ENCODE peak calls at places on chromosomes 3 and 15, in nine cellular contexts. One of them, this sample, is unnamed. For H3K4me1, the result is how much of the 10 kb centered on the place peaks cover.

GRCh38 chr3:171446801-171447578 is 13.2 kb downstream of the TNIK start:
- DNase-seq in fibroblast of lung: peak
- DNase-seq in SK-N-SH: no peak
- DNase-seq in GM23248: peak
- DNase-seq in upper lobe of right lung: no peak
- DNase-seq in neural progenitor cell: no peak
- DNase-seq in NT2/D1: no peak
- DNase-seq in psoas muscle: no peak
- DNase-seq in lung: no peak
- DNase-seq in this sample: no peak

GRCh38 chr3:28576590-28577220 is 228.1 kb upstream of the AZI2 start:
- DNase-seq in fibroblast of lung: no peak
- DNase-seq in SK-N-SH: peak
- DNase-seq in GM23248: peak
- DNase-seq in upper lobe of right lung: no peak
- DNase-seq in neural progenitor cell: peak
- DNase-seq in NT2/D1: no peak
- DNase-seq in psoas muscle: no peak
- DNase-seq in lung: no peak
- DNase-seq in this sample: peak

GRCh38 chr15:65026756-65027155 is 2.7 kb downstream of the MTFMT start:
- DNase-seq in fibroblast of lung: no peak
- DNase-seq in SK-N-SH: no peak
- DNase-seq in GM23248: no peak
- DNase-seq in upper lobe of right lung: no peak
- DNase-seq in neural progenitor cell: no peak
- DNase-seq in NT2/D1: no peak
- DNase-seq in psoas muscle: no peak
- DNase-seq in lung: no peak
- DNase-seq in this sample: no peak

GRCh38 chr3:131216801-131217200 is 164.8 kb upstream of the NUDT16 start:
- DNase-seq in fibroblast of lung: peak
- DNase-seq in SK-N-SH: no peak
- DNase-seq in GM23248: peak
- DNase-seq in upper lobe of right lung: no peak
- DNase-seq in neural progenitor cell: peak
- DNase-seq in NT2/D1: peak
- DNase-seq in psoas muscle: peak
- DNase-seq in lung: no peak
- DNase-seq in this sample: peak

GRCh38 chr3:142285057-142285666 is 59.8 kb upstream of the GK5 start:
- DNase-seq in fibroblast of lung: no peak
- DNase-seq in SK-N-SH: no peak
- DNase-seq in GM23248: no peak
- DNase-seq in upper lobe of right lung: no peak
- DNase-seq in neural progenitor cell: no peak
- DNase-seq in NT2/D1: peak
- DNase-seq in psoas muscle: no peak
- DNase-seq in lung: no peak
- DNase-seq in this sample: no peak

GRCh38 chr3:114706591-114707224 is 412.9 kb downstream of the TIGIT start:
- DNase-seq in fibroblast of lung: peak
- DNase-seq in SK-N-SH: no peak
- DNase-seq in GM23248: peak
- DNase-seq in upper lobe of right lung: no peak
- DNase-seq in neural progenitor cell: no peak
- DNase-seq in NT2/D1: no peak
- DNase-seq in psoas muscle: no peak
- DNase-seq in lung: no peak
- DNase-seq in this sample: peak

GRCh38 chr15:48782911-48783310 is 28.0 kb downstream of the CEP152 start:
- DNase-seq in fibroblast of lung: no peak
- DNase-seq in SK-N-SH: no peak
- DNase-seq in GM23248: no peak
- DNase-seq in upper lobe of right lung: no peak
- DNase-seq in neural progenitor cell: no peak
- DNase-seq in NT2/D1: no peak
- DNase-seq in psoas muscle: no peak
- DNase-seq in lung: no peak
- DNase-seq in this sample: no peak

GRCh38 chr3:115498898-115499297 is 124.4 kb upstream of the GAP43 start:
- DNase-seq in fibroblast of lung: no peak
- DNase-seq in SK-N-SH: no peak
- DNase-seq in GM23248: no peak
- DNase-seq in upper lobe of right lung: no peak
- DNase-seq in neural progenitor cell: no peak
- DNase-seq in NT2/D1: no peak
- DNase-seq in psoas muscle: no peak
- DNase-seq in lung: no peak
- DNase-seq in this sample: no peak

GRCh38 chr15:74798388-74799254 is 14.0 kb upstream of the LMAN1L start:
- DNase-seq in fibroblast of lung: no peak
- DNase-seq in SK-N-SH: no peak
- DNase-seq in GM23248: no peak
- DNase-seq in upper lobe of right lung: no peak
- DNase-seq in neural progenitor cell: no peak
- DNase-seq in NT2/D1: no peak
- DNase-seq in psoas muscle: peak
- DNase-seq in lung: no peak
- DNase-seq in this sample: no peak

GRCh38 chr3:133457465-133458067 is 57.7 kb downstream of the BFSP2 start:
- DNase-seq in fibroblast of lung: no peak
- DNase-seq in SK-N-SH: no peak
- DNase-seq in GM23248: no peak
- DNase-seq in upper lobe of right lung: no peak
- DNase-seq in neural progenitor cell: no peak
- DNase-seq in NT2/D1: no peak
- DNase-seq in psoas muscle: no peak
- DNase-seq in lung: no peak
- DNase-seq in this sample: no peak

GRCh38 chr3:178982138-178982537 is 89.5 kb downstream of the ZMAT3 start:
- DNase-seq in fibroblast of lung: peak
- DNase-seq in SK-N-SH: no peak
- DNase-seq in GM23248: peak
- DNase-seq in upper lobe of right lung: no peak
- DNase-seq in neural progenitor cell: no peak
- DNase-seq in NT2/D1: no peak
- DNase-seq in psoas muscle: no peak
- DNase-seq in lung: no peak
- DNase-seq in this sample: no peak

GRCh38 chr3:157865449-157865862 is 240.8 kb downstream of the SHOX2 start:
- DNase-seq in fibroblast of lung: no peak
- DNase-seq in SK-N-SH: no peak
- DNase-seq in GM23248: no peak
- DNase-seq in upper lobe of right lung: peak
- DNase-seq in neural progenitor cell: peak
- DNase-seq in NT2/D1: peak
- DNase-seq in psoas muscle: no peak
- DNase-seq in lung: no peak
- DNase-seq in this sample: peak

GRCh38 chr3:170050753-170051152 is 13.0 kb downstream of the GPR160 start:
- DNase-seq in fibroblast of lung: no peak
- DNase-seq in SK-N-SH: no peak
- DNase-seq in GM23248: no peak
- DNase-seq in upper lobe of right lung: no peak
- DNase-seq in neural progenitor cell: no peak
- DNase-seq in NT2/D1: no peak
- DNase-seq in psoas muscle: no peak
- DNase-seq in lung: peak
- DNase-seq in this sample: no peak

GRCh38 chr3:170052398-170052797 is 14.6 kb downstream of the GPR160 start:
- DNase-seq in fibroblast of lung: no peak
- DNase-seq in SK-N-SH: no peak
- DNase-seq in GM23248: no peak
- DNase-seq in upper lobe of right lung: no peak
- DNase-seq in neural progenitor cell: no peak
- DNase-seq in NT2/D1: no peak
- DNase-seq in psoas muscle: no peak
- DNase-seq in lung: no peak
- DNase-seq in this sample: no peak

GRCh38 chr3:170046269-170047132 is 8.7 kb downstream of the GPR160 start:
- DNase-seq in fibroblast of lung: no peak
- DNase-seq in SK-N-SH: no peak
- DNase-seq in GM23248: no peak
- DNase-seq in upper lobe of right lung: no peak
- DNase-seq in neural progenitor cell: no peak
- DNase-seq in NT2/D1: no peak
- DNase-seq in psoas muscle: no peak
- DNase-seq in lung: no peak
- DNase-seq in this sample: no peak

GRCh38 chr3:170047133-170047404 is 9.3 kb downstream of the GPR160 start:
- DNase-seq in fibroblast of lung: no peak
- DNase-seq in SK-N-SH: no peak
- DNase-seq in GM23248: no peak
- DNase-seq in upper lobe of right lung: no peak
- DNase-seq in neural progenitor cell: no peak
- DNase-seq in NT2/D1: no peak
- DNase-seq in psoas muscle: no peak
- DNase-seq in lung: no peak
- DNase-seq in this sample: no peak

GRCh38 chr3:170049146-170050000 is 11.6 kb downstream of the GPR160 start:
- DNase-seq in fibroblast of lung: peak
- DNase-seq in SK-N-SH: no peak
- DNase-seq in GM23248: peak
- DNase-seq in upper lobe of right lung: no peak
- DNase-seq in neural progenitor cell: no peak
- DNase-seq in NT2/D1: no peak
- DNase-seq in psoas muscle: peak
- DNase-seq in lung: peak
- DNase-seq in this sample: peak
- H3K4me1 ChIP-seq in fibroblast of lung: under half
- H3K4me1 ChIP-seq in SK-N-SH: under half
- H3K4me1 ChIP-seq in GM23248: under half
- H3K4me1 ChIP-seq in upper lobe of right lung: under half
- H3K4me1 ChIP-seq in neural progenitor cell: under half
- H3K4me1 ChIP-seq in NT2/D1: under half
- H3K4me1 ChIP-seq in psoas muscle: under half
- H3K4me1 ChIP-seq in lung: under half
- H3K4me1 ChIP-seq in this sample: under half

GRCh38 chr15:51889486-51889885 is 60.0 kb downstream of the TMOD3 start:
- DNase-seq in fibroblast of lung: no peak
- DNase-seq in SK-N-SH: no peak
- DNase-seq in GM23248: no peak
- DNase-seq in upper lobe of right lung: no peak
- DNase-seq in neural progenitor cell: no peak
- DNase-seq in NT2/D1: no peak
- DNase-seq in psoas muscle: no peak
- DNase-seq in lung: no peak
- DNase-seq in this sample: no peak
- H3K4me1 ChIP-seq in fibroblast of lung: under half
- H3K4me1 ChIP-seq in SK-N-SH: under half
- H3K4me1 ChIP-seq in GM23248: under half
- H3K4me1 ChIP-seq in upper lobe of right lung: under half
- H3K4me1 ChIP-seq in neural progenitor cell: under half
- H3K4me1 ChIP-seq in NT2/D1: under half
- H3K4me1 ChIP-seq in psoas muscle: under half
- H3K4me1 ChIP-seq in lung: under half
- H3K4me1 ChIP-seq in this sample: under half

GRCh38 chr15:45641374-45641778 is 6.5 kb downstream of the SQOR start:
- DNase-seq in fibroblast of lung: peak
- DNase-seq in SK-N-SH: no peak
- DNase-seq in GM23248: peak
- DNase-seq in upper lobe of right lung: no peak
- DNase-seq in neural progenitor cell: no peak
- DNase-seq in NT2/D1: no peak
- DNase-seq in psoas muscle: no peak
- DNase-seq in lung: peak
- DNase-seq in this sample: no peak
- H3K4me1 ChIP-seq in fibroblast of lung: under half
- H3K4me1 ChIP-seq in SK-N-SH: under half
- H3K4me1 ChIP-seq in GM23248: half or more
- H3K4me1 ChIP-seq in upper lobe of right lung: half or more
- H3K4me1 ChIP-seq in neural progenitor cell: under half
- H3K4me1 ChIP-seq in NT2/D1: under half
- H3K4me1 ChIP-seq in psoas muscle: half or more
- H3K4me1 ChIP-seq in lung: under half
- H3K4me1 ChIP-seq in this sample: under half

GRCh38 chr15:91953432-91953831 is 99.9 kb downstream of the SLCO3A1 start:
- DNase-seq in fibroblast of lung: no peak
- DNase-seq in SK-N-SH: no peak
- DNase-seq in GM23248: no peak
- DNase-seq in upper lobe of right lung: no peak
- DNase-seq in neural progenitor cell: no peak
- DNase-seq in NT2/D1: no peak
- DNase-seq in psoas muscle: no peak
- DNase-seq in lung: no peak
- DNase-seq in this sample: no peak

GRCh38 chr15:91952216-91952615 is 98.7 kb downstream of the SLCO3A1 start:
- DNase-seq in fibroblast of lung: no peak
- DNase-seq in SK-N-SH: no peak
- DNase-seq in GM23248: no peak
- DNase-seq in upper lobe of right lung: no peak
- DNase-seq in neural progenitor cell: no peak
- DNase-seq in NT2/D1: no peak
- DNase-seq in psoas muscle: no peak
- DNase-seq in lung: no peak
- DNase-seq in this sample: no peak

GRCh38 chr15:91949361-91949760 is 95.9 kb downstream of the SLCO3A1 start:
- DNase-seq in fibroblast of lung: no peak
- DNase-seq in SK-N-SH: no peak
- DNase-seq in GM23248: no peak
- DNase-seq in upper lobe of right lung: no peak
- DNase-seq in neural progenitor cell: no peak
- DNase-seq in NT2/D1: no peak
- DNase-seq in psoas muscle: no peak
- DNase-seq in lung: no peak
- DNase-seq in this sample: no peak

GRCh38 chr15:91950054-91950453 is 96.5 kb downstream of the SLCO3A1 start:
- DNase-seq in fibroblast of lung: no peak
- DNase-seq in SK-N-SH: no peak
- DNase-seq in GM23248: no peak
- DNase-seq in upper lobe of right lung: no peak
- DNase-seq in neural progenitor cell: no peak
- DNase-seq in NT2/D1: no peak
- DNase-seq in psoas muscle: no peak
- DNase-seq in lung: no peak
- DNase-seq in this sample: peak

DNA sequence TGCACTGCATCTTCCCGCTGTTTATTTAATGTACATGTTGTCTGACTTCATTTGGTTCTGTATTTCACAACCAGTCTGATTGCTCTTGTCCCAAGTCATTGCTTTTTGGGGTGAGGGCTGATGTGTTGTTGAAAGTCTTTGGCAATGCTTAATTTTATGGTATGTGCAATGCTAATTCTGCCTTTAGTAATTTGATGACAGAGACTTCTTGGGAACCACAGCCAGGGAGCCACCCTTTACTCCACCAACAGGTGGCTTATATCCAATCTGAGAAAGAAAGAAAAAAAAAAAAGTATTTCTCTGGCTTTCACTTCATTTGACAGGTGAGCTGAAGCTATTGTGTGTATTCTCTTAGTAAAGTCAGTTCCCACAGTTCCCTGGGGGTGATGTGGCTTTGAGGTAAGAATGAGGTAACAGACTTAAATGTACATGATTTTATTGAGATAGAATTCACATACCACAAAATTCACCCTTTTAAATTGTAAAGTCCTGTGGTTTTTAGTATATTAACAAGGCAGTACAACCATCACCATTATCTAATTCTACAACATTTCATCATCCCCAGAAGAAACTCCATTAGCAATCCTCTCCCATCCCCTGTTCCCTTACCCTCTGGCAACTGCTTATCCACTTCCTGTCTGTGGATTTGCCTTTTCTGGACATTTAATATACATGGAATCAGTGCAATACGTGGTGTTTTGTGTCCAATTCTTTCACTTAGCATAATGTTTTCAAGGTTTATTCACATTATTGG is 97.3 kb downstream of the SLCO3A1 start:
- DNase-seq in fibroblast of lung: peak
- DNase-seq in SK-N-SH: peak
- DNase-seq in GM23248: peak
- DNase-seq in upper lobe of right lung: no peak
- DNase-seq in neural progenitor cell: no peak
- DNase-seq in NT2/D1: no peak
- DNase-seq in psoas muscle: no peak
- DNase-seq in lung: no peak
- DNase-seq in this sample: no peak
- H3K4me1 ChIP-seq in fibroblast of lung: under half
- H3K4me1 ChIP-seq in SK-N-SH: under half
- H3K4me1 ChIP-seq in GM23248: under half
- H3K4me1 ChIP-seq in upper lobe of right lung: half or more
- H3K4me1 ChIP-seq in neural progenitor cell: under half
- H3K4me1 ChIP-seq in NT2/D1: under half
- H3K4me1 ChIP-seq in psoas muscle: under half
- H3K4me1 ChIP-seq in lung: under half
- H3K4me1 ChIP-seq in this sample: under half